ENCODE peak calls at places on chromosomes 1 and 21, in eight cellular contexts. One of them, this sample, is unnamed.

GRCh38 chr1:116002781-116003455 is 26.6 kb downstream of the SLC22A15 start:
- DNase-seq in T-helper 2 cell: no peak
- DNase-seq in stimulated activated CD8-positive, alpha-beta memory T cell treated with anti-CD3 and anti-CD28 coated beads, Interleukin-7, amount 100 ng/mL, for 1 hour: no peak
- DNase-seq in SJSA1: no peak
- DNase-seq in amniotic stem cell: no peak
- DNase-seq in sigmoid colon: no peak
- DNase-seq in stimulated activated CD4-positive, alpha-beta T cell treated with anti-CD3 and anti-CD28 coated beads, Interleukin-4, amount 100 ng/mL, for 48 hours: no peak
- DNase-seq in HEK293T: no peak
- DNase-seq in this sample: no peak

GRCh38 chr21:31917108-31917507 is 44.3 kb downstream of the HUNK start:
- DNase-seq in HEK293T: no peak
- DNase-seq in sigmoid colon: no peak
- DNase-seq in stimulated activated CD8-positive, alpha-beta memory T cell treated with anti-CD3 and anti-CD28 coated beads, Interleukin-7, amount 100 ng/mL, for 1 hour: no peak
- DNase-seq in T-helper 2 cell: no peak
- DNase-seq in SJSA1: no peak
- DNase-seq in amniotic stem cell: no peak
- DNase-seq in stimulated activated CD4-positive, alpha-beta T cell treated with anti-CD3 and anti-CD28 coated beads, Interleukin-4, amount 100 ng/mL, for 48 hours: no peak
- DNase-seq in this sample: no peak

GRCh38 chr21:45994086-45994661 is 12.6 kb downstream of the COL6A1 start:
- DNase-seq in stimulated activated CD8-positive, alpha-beta memory T cell treated with anti-CD3 and anti-CD28 coated beads, Interleukin-7, amount 100 ng/mL, for 1 hour: no peak
- DNase-seq in HEK293T: no peak
- DNase-seq in SJSA1: no peak
- DNase-seq in amniotic stem cell: no peak
- DNase-seq in stimulated activated CD4-positive, alpha-beta T cell treated with anti-CD3 and anti-CD28 coated beads, Interleukin-4, amount 100 ng/mL, for 48 hours: no peak
- DNase-seq in T-helper 2 cell: no peak
- DNase-seq in sigmoid colon: peak
- DNase-seq in this sample: peak

GRCh38 chr1:100927276-100927675 is 31.4 kb downstream of the SLC30A7 start:
- DNase-seq in T-helper 2 cell: no peak
- DNase-seq in SJSA1: no peak
- DNase-seq in stimulated activated CD8-positive, alpha-beta memory T cell treated with anti-CD3 and anti-CD28 coated beads, Interleukin-7, amount 100 ng/mL, for 1 hour: no peak
- DNase-seq in sigmoid colon: no peak
- DNase-seq in amniotic stem cell: no peak
- DNase-seq in HEK293T: no peak
- DNase-seq in stimulated activated CD4-positive, alpha-beta T cell treated with anti-CD3 and anti-CD28 coated beads, Interleukin-4, amount 100 ng/mL, for 48 hours: no peak
- DNase-seq in this sample: no peak

GRCh38 chr1:40076895-40077312 is 20.1 kb downstream of the PPT1 start:
- DNase-seq in HEK293T: no peak
- DNase-seq in stimulated activated CD4-positive, alpha-beta T cell treated with anti-CD3 and anti-CD28 coated beads, Interleukin-4, amount 100 ng/mL, for 48 hours: no peak
- DNase-seq in sigmoid colon: no peak
- DNase-seq in SJSA1: no peak
- DNase-seq in stimulated activated CD8-positive, alpha-beta memory T cell treated with anti-CD3 and anti-CD28 coated beads, Interleukin-7, amount 100 ng/mL, for 1 hour: no peak
- DNase-seq in T-helper 2 cell: no peak
- DNase-seq in amniotic stem cell: peak
- DNase-seq in this sample: no peak

GRCh38 chr1:74673351-74674111 is at the start of gene ERICH3:
- DNase-seq in SJSA1: no peak
- DNase-seq in HEK293T: no peak
- DNase-seq in T-helper 2 cell: no peak
- DNase-seq in amniotic stem cell: no peak
- DNase-seq in stimulated activated CD4-positive, alpha-beta T cell treated with anti-CD3 and anti-CD28 coated beads, Interleukin-4, amount 100 ng/mL, for 48 hours: no peak
- DNase-seq in sigmoid colon: no peak
- DNase-seq in stimulated activated CD8-positive, alpha-beta memory T cell treated with anti-CD3 and anti-CD28 coated beads, Interleukin-7, amount 100 ng/mL, for 1 hour: no peak
- DNase-seq in this sample: no peak

GRCh38 chr1:51945591-51945990 is 44.9 kb downstream of the RAB3B start:
- DNase-seq in stimulated activated CD4-positive, alpha-beta T cell treated with anti-CD3 and anti-CD28 coated beads, Interleukin-4, amount 100 ng/mL, for 48 hours: no peak
- DNase-seq in amniotic stem cell: no peak
- DNase-seq in sigmoid colon: no peak
- DNase-seq in stimulated activated CD8-positive, alpha-beta memory T cell treated with anti-CD3 and anti-CD28 coated beads, Interleukin-7, amount 100 ng/mL, for 1 hour: no peak
- DNase-seq in T-helper 2 cell: no peak
- DNase-seq in HEK293T: no peak
- DNase-seq in SJSA1: no peak
- DNase-seq in this sample: no peak

GRCh38 chr1:64856564-64856963 is 109.8 kb downstream of the JAK1 start:
- DNase-seq in sigmoid colon: peak
- DNase-seq in stimulated activated CD8-positive, alpha-beta memory T cell treated with anti-CD3 and anti-CD28 coated beads, Interleukin-7, amount 100 ng/mL, for 1 hour: no peak
- DNase-seq in stimulated activated CD4-positive, alpha-beta T cell treated with anti-CD3 and anti-CD28 coated beads, Interleukin-4, amount 100 ng/mL, for 48 hours: no peak
- DNase-seq in amniotic stem cell: no peak
- DNase-seq in HEK293T: no peak
- DNase-seq in T-helper 2 cell: no peak
- DNase-seq in SJSA1: no peak
- DNase-seq in this sample: no peak

GRCh38 chr1:89065077-89065868 is at the start of gene GBP1:
- DNase-seq in amniotic stem cell: peak
- DNase-seq in stimulated activated CD8-positive, alpha-beta memory T cell treated with anti-CD3 and anti-CD28 coated beads, Interleukin-7, amount 100 ng/mL, for 1 hour: no peak
- DNase-seq in stimulated activated CD4-positive, alpha-beta T cell treated with anti-CD3 and anti-CD28 coated beads, Interleukin-4, amount 100 ng/mL, for 48 hours: no peak
- DNase-seq in sigmoid colon: no peak
- DNase-seq in T-helper 2 cell: no peak
- DNase-seq in SJSA1: no peak
- DNase-seq in HEK293T: no peak
- DNase-seq in this sample: no peak

GRCh38 chr1:235351441-235351840 is 15.8 kb upstream of the TBCE start:
- DNase-seq in T-helper 2 cell: no peak
- DNase-seq in sigmoid colon: no peak
- DNase-seq in SJSA1: no peak
- DNase-seq in stimulated activated CD4-positive, alpha-beta T cell treated with anti-CD3 and anti-CD28 coated beads, Interleukin-4, amount 100 ng/mL, for 48 hours: no peak
- DNase-seq in HEK293T: no peak
- DNase-seq in amniotic stem cell: no peak
- DNase-seq in stimulated activated CD8-positive, alpha-beta memory T cell treated with anti-CD3 and anti-CD28 coated beads, Interleukin-7, amount 100 ng/mL, for 1 hour: no peak
- DNase-seq in this sample: no peak

GRCh38 chr1:20100632-20101355 is 18.5 kb downstream of the PLA2G2D start:
- DNase-seq in sigmoid colon: peak
- DNase-seq in T-helper 2 cell: no peak
- DNase-seq in SJSA1: no peak
- DNase-seq in amniotic stem cell: no peak
- DNase-seq in stimulated activated CD4-positive, alpha-beta T cell treated with anti-CD3 and anti-CD28 coated beads, Interleukin-4, amount 100 ng/mL, for 48 hours: peak
- DNase-seq in HEK293T: peak
- DNase-seq in stimulated activated CD8-positive, alpha-beta memory T cell treated with anti-CD3 and anti-CD28 coated beads, Interleukin-7, amount 100 ng/mL, for 1 hour: no peak
- DNase-seq in this sample: no peak

GRCh38 chr1:209220048-209220524 is 363.4 kb upstream of the CAMK1G start:
- DNase-seq in SJSA1: no peak
- DNase-seq in stimulated activated CD4-positive, alpha-beta T cell treated with anti-CD3 and anti-CD28 coated beads, Interleukin-4, amount 100 ng/mL, for 48 hours: no peak
- DNase-seq in HEK293T: no peak
- DNase-seq in sigmoid colon: no peak
- DNase-seq in T-helper 2 cell: no peak
- DNase-seq in stimulated activated CD8-positive, alpha-beta memory T cell treated with anti-CD3 and anti-CD28 coated beads, Interleukin-7, amount 100 ng/mL, for 1 hour: no peak
- DNase-seq in amniotic stem cell: no peak
- DNase-seq in this sample: no peak

GRCh38 chr1:164562947-164563346 is 4.0 kb downstream of the PBX1 start:
- DNase-seq in HEK293T: no peak
- DNase-seq in stimulated activated CD8-positive, alpha-beta memory T cell treated with anti-CD3 and anti-CD28 coated beads, Interleukin-7, amount 100 ng/mL, for 1 hour: no peak
- DNase-seq in SJSA1: no peak
- DNase-seq in T-helper 2 cell: no peak
- DNase-seq in amniotic stem cell: no peak
- DNase-seq in stimulated activated CD4-positive, alpha-beta T cell treated with anti-CD3 and anti-CD28 coated beads, Interleukin-4, amount 100 ng/mL, for 48 hours: no peak
- DNase-seq in sigmoid colon: no peak
- DNase-seq in this sample: no peak

GRCh38 chr1:155139895-155140629 is at the start of gene DPM3:
- DNase-seq in stimulated activated CD8-positive, alpha-beta memory T cell treated with anti-CD3 and anti-CD28 coated beads, Interleukin-7, amount 100 ng/mL, for 1 hour: peak
- DNase-seq in SJSA1: peak
- DNase-seq in sigmoid colon: peak
- DNase-seq in amniotic stem cell: peak
- DNase-seq in stimulated activated CD4-positive, alpha-beta T cell treated with anti-CD3 and anti-CD28 coated beads, Interleukin-4, amount 100 ng/mL, for 48 hours: peak
- DNase-seq in HEK293T: peak
- DNase-seq in T-helper 2 cell: peak
- DNase-seq in this sample: peak

GRCh38 chr1:29416825-29417557 is 180.7 kb downstream of the PTPRU start:
- DNase-seq in stimulated activated CD4-positive, alpha-beta T cell treated with anti-CD3 and anti-CD28 coated beads, Interleukin-4, amount 100 ng/mL, for 48 hours: no peak
- DNase-seq in amniotic stem cell: no peak
- DNase-seq in sigmoid colon: no peak
- DNase-seq in T-helper 2 cell: no peak
- DNase-seq in HEK293T: no peak
- DNase-seq in stimulated activated CD8-positive, alpha-beta memory T cell treated with anti-CD3 and anti-CD28 coated beads, Interleukin-7, amount 100 ng/mL, for 1 hour: no peak
- DNase-seq in SJSA1: peak
- DNase-seq in this sample: no peak

GRCh38 chr1:6591222-6591621 is 11.4 kb downstream of the ZBTB48 start:
- DNase-seq in HEK293T: no peak
- DNase-seq in T-helper 2 cell: no peak
- DNase-seq in sigmoid colon: no peak
- DNase-seq in SJSA1: no peak
- DNase-seq in amniotic stem cell: no peak
- DNase-seq in stimulated activated CD8-positive, alpha-beta memory T cell treated with anti-CD3 and anti-CD28 coated beads, Interleukin-7, amount 100 ng/mL, for 1 hour: no peak
- DNase-seq in stimulated activated CD4-positive, alpha-beta T cell treated with anti-CD3 and anti-CD28 coated beads, Interleukin-4, amount 100 ng/mL, for 48 hours: no peak
- DNase-seq in this sample: no peak

This sample was measured in posterior vena cava.